ENCODE peak calls at places on chromosomes 1 and 21, in seven cellular contexts. T is AG04450; C is adrenal gland; O is lower lobe of right lung; A is CD8-positive, alpha-beta T cell; H is fibroblast of the aortic adventitia; D is ovary. M is an unnamed sample.

GRCh38 chr1:204043680-204044079 is 29.2 kb upstream of the SOX13 start:
- DNase-seq in D (no peak), O (no peak), C (no peak), H (no peak), A (no peak), T (no peak), M (no peak)

GRCh38 chr1:234726359-234726836 is 116.4 kb upstream of the IRF2BP2 start:
- DNase-seq in H (no peak), A (no peak), D (peak), T (no peak), C (no peak), O (no peak), M (no peak)

GRCh38 chr1:192809286-192810252 is 730 bp downstream of the RGS2 start:
- DNase-seq in C (peak), A (peak), D (peak), O (peak), H (peak), T (no peak), M (peak)

GRCh38 chr1:8554956-8555534 is 237.1 kb downstream of the SLC45A1 start:
- DNase-seq in T (no peak), H (peak), C (peak), D (peak), A (no peak), O (no peak), M (peak)

GRCh38 chr1:205963352-205963751 is 20.1 kb upstream of the SLC26A9 start:
- DNase-seq in H (peak), A (no peak), O (no peak), C (no peak), T (no peak), D (no peak), M (peak)

GRCh38 chr21:45517249-45518065 is 24.8 kb downstream of the SLC19A1 start:
- DNase-seq in T (no peak), H (no peak), D (peak), A (no peak), C (peak), O (peak), M (no peak)

GRCh38 chr1:87017994-87018672 is 103.7 kb downstream of the HS2ST1 start:
- DNase-seq in D (no peak), O (no peak), H (peak), A (no peak), T (no peak), C (no peak), M (no peak)

GRCh38 chr1:225580180-225581099 is 72.5 kb downstream of the ENAH start:
- DNase-seq in A (no peak), C (no peak), O (no peak), H (peak), D (no peak), T (no peak), M (no peak)

GRCh38 chr1:38608202-38608864 is 251.2 kb downstream of the RRAGC start:
- DNase-seq in A (no peak), C (no peak), T (no peak), H (no peak), O (no peak), D (no peak), M (no peak)

GRCh38 chr1:156689035-156689959 is 12.1 kb upstream of the NES start:
- DNase-seq in T (peak), H (peak), A (peak), O (peak), C (peak), D (peak), M (peak)

GRCh38 chr1:209797978-209798639 is 7.8 kb downstream of the IRF6 start:
- DNase-seq in T (no peak), H (peak), D (no peak), C (no peak), O (no peak), A (no peak), M (no peak)

GRCh38 chr21:18369115-18369514 is 34.5 kb downstream of the TMPRSS15 start:
- DNase-seq in O (no peak), H (peak), A (no peak), D (no peak), T (no peak), C (no peak), M (peak)

GRCh38 chr21:43794311-43794710 is 4.9 kb downstream of the RRP1 start:
- DNase-seq in D (no peak), A (no peak), H (no peak), T (no peak), O (no peak), C (no peak), M (no peak)

GRCh38 chr1:159214149-159214760 is 9.6 kb downstream of the ACKR1 start:
- DNase-seq in H (peak), D (peak), T (no peak), A (peak), O (no peak), C (peak), M (peak)

GRCh38 chr21:44333701-44334636 is 5.2 kb downstream of the CFAP410 start:
- DNase-seq in C (no peak), H (no peak), T (no peak), O (no peak), A (no peak), D (no peak), M (no peak)

GRCh38 chr1:61338899-61339298 is 256.5 kb downstream of the NFIA start:
- DNase-seq in C (no peak), T (no peak), D (no peak), H (no peak), O (no peak), A (no peak), M (no peak)

GRCh38 chr1:13888351-13888996 is 188.5 kb downstream of the PRDM2 start:
- DNase-seq in H (no peak), C (no peak), D (no peak), A (no peak), O (no peak), T (no peak), M (no peak)

GRCh38 chr1:40174788-40175187 is 13.6 kb downstream of the RLF start:
- DNase-seq in D (no peak), H (no peak), O (no peak), C (no peak), A (no peak), T (no peak), M (no peak)

GRCh38 chr1:29655945-29656866 is 419.9 kb downstream of the PTPRU start:
- DNase-seq in H (no peak), T (no peak), A (no peak), C (no peak), O (no peak), D (no peak), M (no peak)

GRCh38 chr1:167081594-167081993 is 8.6 kb downstream of the GPA33 start:
- DNase-seq in T (no peak), D (no peak), O (no peak), C (no peak), A (no peak), H (no peak), M (no peak)

GRCh38 chr1:47175227-47175934 is 14.5 kb downstream of the PDZK1IP1 start:
- DNase-seq in A (no peak), D (no peak), O (no peak), T (peak), H (peak), C (no peak), M (peak)

GRCh38 chr21:43893536-43894205 is 28.6 kb downstream of the AGPAT3 start:
- DNase-seq in H (peak), C (no peak), T (no peak), D (no peak), O (no peak), A (no peak), M (no peak)

GRCh38 chr1:98662354-98662665 is 789 bp downstream of the SNX7 start:
- DNase-seq in H (peak), D (no peak), C (no peak), O (no peak), A (no peak), T (peak), M (no peak)

GRCh38 chr21:25565272-25566199 is 41.7 kb downstream of the MRPL39 start:
- DNase-seq in T (no peak), H (no peak), D (no peak), C (no peak), A (no peak), O (no peak), M (no peak)

GRCh38 chr1:48853006-48853405 is 76.3 kb upstream of the BEND5 start:
- DNase-seq in D (no peak), T (peak), O (no peak), H (peak), A (no peak), C (peak), M (peak)

GRCh38 chr1:222975472-222976122 is 160.8 kb downstream of the DISP1 start:
- DNase-seq in A (no peak), O (no peak), C (no peak), D (no peak), T (no peak), H (peak), M (no peak)

GRCh38 chr21:44583800-44584147 is 3.4 kb upstream of the KRTAP10-5 start:
- DNase-seq in T (no peak), C (no peak), O (no peak), H (no peak), A (no peak), D (no peak), M (no peak)

GRCh38 chr1:23196627-23197328 is 20.5 kb downstream of the HTR1D start:
- DNase-seq in H (peak), A (no peak), T (peak), D (no peak), C (no peak), O (no peak), M (peak)

GRCh38 chr1:38728176-38728908 is 131.2 kb downstream of the RRAGC start:
- DNase-seq in T (no peak), C (peak), D (peak), O (no peak), A (no peak), H (peak), M (peak)

GRCh38 chr1:201888282-201889033 is at the start of gene SHISA4:
- DNase-seq in O (peak), A (no peak), D (peak), H (no peak), C (peak), T (no peak), M (peak)

GRCh38 chr1:189859385-189859977 is 618.2 kb downstream of the BRINP3 start:
- DNase-seq in C (no peak), A (no peak), H (peak), T (no peak), D (no peak), O (no peak), M (no peak)

DNA sequence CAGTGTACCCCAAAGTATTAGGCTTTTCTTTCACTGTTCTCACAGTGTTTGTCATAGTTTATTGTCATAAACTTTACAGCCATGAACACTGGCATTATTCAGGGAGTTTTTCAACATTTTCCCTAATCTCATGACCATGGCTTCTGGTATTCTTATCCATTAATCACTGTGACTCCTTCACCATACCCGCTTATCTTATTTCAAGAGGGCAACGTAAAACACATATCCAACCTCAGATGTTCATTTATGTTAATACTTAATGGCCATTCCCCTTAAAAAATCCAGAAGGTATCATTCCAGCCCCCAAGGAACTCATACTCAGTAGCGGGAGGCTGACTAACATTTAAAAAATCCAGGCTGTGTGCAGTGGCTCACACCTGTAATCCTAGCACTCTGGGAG is 78.5 kb upstream of the RGS4 start:
- DNase-seq in H (peak), D (no peak), O (no peak), T (no peak), C (no peak), A (no peak), M (no peak)
- H3K4me3 ChIP-seq in H (no peak), D (no peak), O (no peak), T (no peak), C (no peak), A (no peak), M (no peak)

DNA sequence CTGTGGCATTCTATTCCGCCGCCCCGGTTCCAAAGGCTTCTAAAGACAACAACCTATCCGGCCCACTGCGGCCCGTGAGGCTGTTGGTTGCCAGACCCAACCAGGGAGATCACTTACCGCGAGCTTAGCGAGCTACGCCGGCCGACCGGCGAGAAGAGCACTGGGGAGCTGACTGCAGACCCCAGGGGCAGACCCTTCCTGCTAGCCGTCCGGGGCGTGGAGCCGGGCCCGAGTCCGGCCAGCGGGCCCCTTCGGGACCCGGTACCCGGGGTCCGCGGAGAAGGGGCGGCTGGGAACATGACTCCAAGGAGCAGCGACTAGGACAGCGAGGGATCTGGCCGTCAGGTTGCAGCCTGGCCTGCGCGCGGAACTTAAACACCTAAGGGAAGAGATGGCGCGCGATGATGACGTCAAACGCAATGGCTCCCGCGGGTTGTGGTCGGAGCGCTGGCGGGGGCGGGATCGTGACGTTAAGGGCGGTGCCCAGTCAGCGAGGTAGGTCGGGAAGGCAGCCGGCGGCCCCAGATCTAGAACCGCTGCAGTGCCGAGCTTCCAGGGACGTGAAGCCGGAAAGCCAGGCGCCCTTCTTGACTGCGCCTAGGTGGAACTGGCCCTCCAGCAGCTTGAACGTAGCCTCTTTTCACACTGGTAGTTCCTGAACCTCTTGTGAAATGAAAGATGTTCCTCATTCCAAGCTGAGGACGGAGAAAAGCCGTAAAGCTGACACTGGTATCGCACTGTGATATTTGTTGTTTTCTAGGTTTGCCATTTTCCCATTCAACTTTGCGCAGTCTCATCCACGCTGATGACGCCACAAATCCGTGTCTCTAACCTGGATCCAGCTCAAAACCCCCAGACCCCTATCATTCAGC is at the start of gene NUP133:
- DNase-seq in A (peak), O (peak), D (peak), C (peak), H (peak), T (peak), M (peak)
- TF ChIP-seq CTCF in A (no peak), O (no peak), D (no peak), C (no peak), H (no peak), T (no peak), M (no peak)

GRCh38 chr1:21749109-21749508 is 33.8 kb downstream of the USP48 start:
- DNase-seq in H (peak), T (no peak), A (no peak), O (no peak), C (no peak), D (no peak), M (no peak)
- H3K4me3 ChIP-seq in H (no peak), T (no peak), A (no peak), O (no peak), C (no peak), D (no peak), M (no peak)

DNA sequence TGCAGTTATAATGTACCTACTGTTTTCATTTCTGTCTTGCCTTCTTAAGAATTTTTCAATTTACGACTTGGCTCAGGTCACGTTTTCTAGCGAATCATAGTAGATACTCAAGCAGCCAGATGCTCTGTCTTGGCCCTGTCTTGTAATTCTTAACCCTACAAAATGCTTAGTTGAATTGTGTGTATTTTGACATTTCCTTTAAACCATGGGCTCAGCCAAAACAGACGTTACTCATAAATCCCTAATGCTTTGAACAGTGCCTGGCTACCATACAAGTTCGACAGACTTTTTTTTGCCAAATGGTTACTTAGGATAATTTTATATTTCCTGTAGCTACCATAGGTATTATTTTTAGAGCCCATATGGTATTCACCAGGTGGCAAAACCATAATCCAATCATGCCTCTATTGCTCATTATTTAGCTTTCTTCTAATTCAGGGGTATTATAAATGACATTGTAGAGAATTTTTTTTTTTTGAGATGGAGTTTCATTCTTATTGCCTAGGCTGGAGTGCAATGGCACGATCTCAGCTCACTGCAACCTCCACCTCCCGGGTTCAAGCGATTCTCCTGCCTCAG is 54.3 kb downstream of the KCNK1 start:
- DNase-seq in O (no peak), H (peak), A (no peak), C (no peak), D (no peak), T (no peak), M (no peak)
- TF ChIP-seq CTCF in O (no peak), H (no peak), A (no peak), C (no peak), D (no peak), T (no peak), M (no peak)

DNA sequence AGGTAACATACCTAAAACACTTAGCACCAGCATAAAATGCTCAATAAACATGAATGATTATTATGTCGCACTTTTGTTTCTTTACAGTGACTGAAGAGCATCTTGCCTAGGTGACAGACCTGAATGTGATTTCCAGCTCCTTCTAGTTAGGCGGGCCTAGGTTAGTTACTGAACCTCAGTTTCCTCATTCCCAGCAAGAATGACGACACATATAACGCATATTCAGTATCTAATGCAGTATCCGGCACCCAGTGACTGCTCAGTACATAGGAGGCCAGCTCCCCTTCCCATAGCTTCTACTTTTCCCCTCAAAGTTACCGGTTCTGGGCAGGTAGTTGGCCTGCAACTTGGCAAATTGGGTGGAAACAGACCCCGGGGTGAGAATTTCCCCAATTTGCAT is 763 bp downstream of the AUNIP start:
- DNase-seq in O (no peak), D (no peak), A (no peak), T (no peak), C (no peak), H (no peak), M (no peak)
- H3K4me3 ChIP-seq in O (peak), D (no peak), A (peak), T (peak), C (no peak), H (peak), M (peak)

GRCh38 chr1:43937179-43937865 is 3.7 kb downstream of the ARTN start:
- DNase-seq in D (no peak), H (no peak), A (no peak), T (no peak), C (no peak), O (no peak), M (no peak)

GRCh38 chr1:43938383-43938782 is 4.8 kb downstream of the ARTN start:
- DNase-seq in T (no peak), D (no peak), H (no peak), C (no peak), A (no peak), O (no peak), M (no peak)

GRCh38 chr1:43934986-43935324 is 1.4 kb downstream of the ARTN start:
- DNase-seq in A (no peak), H (no peak), C (no peak), D (no peak), O (no peak), T (no peak), M (no peak)

GRCh38 chr1:43935711-43936427 is 2.3 kb downstream of the ARTN start:
- DNase-seq in D (no peak), O (no peak), C (no peak), A (no peak), H (no peak), T (no peak), M (no peak)

GRCh38 chr1:43936470-43937151 is 3.0 kb downstream of the ARTN start:
- DNase-seq in D (no peak), H (peak), A (no peak), T (no peak), O (peak), C (no peak), M (no peak)
- TF ChIP-seq CTCF in D (no peak), H (peak), A (no peak), T (no peak), O (no peak), C (no peak), M (peak)

GRCh38 chr1:224500802-224501201 is 66.2 kb upstream of the WDR26 start:
- DNase-seq in C (no peak), D (no peak), A (no peak), H (no peak), T (no peak), O (no peak), M (no peak)

GRCh38 chr1:224497714-224498573 is 63.3 kb upstream of the WDR26 start:
- DNase-seq in D (peak), H (peak), T (no peak), C (peak), A (no peak), O (no peak), M (peak)

GRCh38 chr1:224498574-224499170 is 64.1 kb upstream of the WDR26 start:
- DNase-seq in O (no peak), H (no peak), D (peak), C (no peak), T (no peak), A (no peak), M (no peak)

GRCh38 chr1:224496826-224497225 is 62.2 kb upstream of the WDR26 start:
- DNase-seq in D (no peak), T (no peak), A (no peak), C (no peak), O (no peak), H (no peak), M (no peak)

DNA sequence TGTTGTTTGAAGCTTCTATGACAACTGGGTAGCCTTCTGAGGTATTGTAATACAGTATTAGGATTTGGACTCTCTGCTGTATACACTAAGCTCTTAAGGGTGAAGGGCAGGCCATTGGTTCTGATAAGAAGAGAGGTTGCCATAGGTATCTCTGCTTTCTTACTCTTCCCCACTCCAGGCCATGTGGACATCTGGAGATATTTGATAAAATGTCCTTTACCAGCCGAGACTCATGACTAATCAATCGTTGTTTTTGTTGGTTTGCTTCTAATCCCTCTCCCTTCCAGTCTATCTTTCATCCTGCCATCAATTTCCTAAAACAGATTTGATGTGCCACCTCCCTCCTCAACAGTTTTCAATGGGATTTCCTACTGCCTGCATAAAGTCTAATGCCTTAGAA is 64.6 kb upstream of the WDR26 start:
- DNase-seq in H (no peak), A (no peak), D (no peak), C (no peak), O (no peak), T (no peak), M (no peak)
- H3K4me3 ChIP-seq in H (no peak), A (no peak), D (no peak), C (no peak), O (no peak), T (no peak), M (no peak)